ENCODE peak calls at places on chromosomes 12 and 14, in ten cellular contexts. A is GM23338, J is H54, X is heart left ventricle, C is fibroblast of pulmonary artery, L is GM12865, P is cardiac muscle cell, K is astrocyte of the spinal cord, R is germinal center, H is fibroblast of the aortic adventitia. F is an unnamed sample.

GRCh38 chr14:100764716-100765115 is 38.0 kb downstream of the DLK1 start:
- DNase-seq in R (no peak), J (no peak), C (no peak), X (no peak), P (no peak), H (no peak), L (no peak), K (no peak), A (no peak), F (no peak)

GRCh38 chr12:6952860-6953416 is 1.8 kb downstream of the PTPN6 start:
- DNase-seq in L (no peak), C (no peak), P (no peak), J (no peak), H (no peak), A (no peak), R (no peak), X (no peak), K (no peak), F (peak)

GRCh38 chr14:31291210-31291609 is 83.6 kb upstream of the HECTD1 start:
- DNase-seq in J (no peak), K (peak), P (no peak), A (no peak), X (no peak), C (peak), R (no peak), L (no peak), H (no peak), F (no peak)

GRCh38 chr12:8648598-8649205 is 13.9 kb downstream of the MFAP5 start:
- DNase-seq in R (peak), C (no peak), P (no peak), K (no peak), X (no peak), L (peak), J (no peak), H (no peak), A (no peak), F (no peak)

GRCh38 chr14:23245282-23245681 is 7.5 kb downstream of the RNF212B start:
- DNase-seq in X (no peak), R (no peak), J (no peak), L (no peak), H (no peak), C (no peak), A (no peak), K (no peak), P (no peak), F (no peak)

GRCh38 chr12:70691018-70691672 is 53.9 kb upstream of the PTPRB start:
- DNase-seq in R (no peak), H (peak), J (no peak), K (peak), A (no peak), C (peak), P (no peak), L (no peak), X (no peak), F (no peak)

GRCh38 chr12:118307069-118307954 is 65.4 kb downstream of the TAOK3 start:
- DNase-seq in J (peak), K (peak), R (no peak), L (peak), X (no peak), P (no peak), A (no peak), H (peak), C (peak), F (no peak)

GRCh38 chr14:87250992-87251391 is 742.0 kb downstream of the GALC start:
- DNase-seq in K (no peak), R (no peak), H (no peak), C (no peak), P (no peak), A (no peak), L (no peak), X (no peak), J (no peak), F (no peak)

GRCh38 chr12:113479578-113480335 is 8.1 kb upstream of the LHX5 start:
- DNase-seq in R (peak), A (peak), J (no peak), K (peak), C (peak), H (peak), L (peak), X (no peak), P (peak), F (peak)

GRCh38 chr14:23071975-23072539 is 14.7 kb upstream of the CDH24 start:
- DNase-seq in P (peak), R (no peak), A (peak), C (no peak), L (no peak), X (no peak), K (no peak), J (no peak), H (no peak), F (no peak)

GRCh38 chr12:38424436-38424835 is 107.9 kb downstream of the ALG10B start:
- DNase-seq in C (no peak), X (no peak), H (no peak), L (no peak), J (no peak), R (no peak), A (no peak), P (no peak), K (no peak), F (no peak)

GRCh38 chr12:56565510-56566101 is 44.0 kb downstream of the RBMS2 start:
- DNase-seq in C (peak), R (peak), H (peak), L (peak), A (peak), J (peak), P (peak), K (peak), X (peak), F (no peak)

GRCh38 chr12:111838353-111838752 is 3.7 kb upstream of the MAPKAPK5 start:
- DNase-seq in X (no peak), K (no peak), R (no peak), H (no peak), L (no peak), P (no peak), J (no peak), C (no peak), A (no peak), F (no peak)

GRCh38 chr12:122368361-122369073 is 54.0 kb downstream of the CLIP1 start:
- DNase-seq in A (no peak), H (peak), L (no peak), K (peak), C (peak), P (no peak), R (no peak), J (no peak), X (no peak), F (no peak)

GRCh38 chr12:64457036-64457435 is 5.1 kb downstream of the TBK1 start:
- DNase-seq in P (no peak), R (no peak), C (peak), J (no peak), L (no peak), X (no peak), K (no peak), H (no peak), A (no peak), F (no peak)

F was measured in central memory CD4-positive, alpha-beta T cell.